ENCODE peak calls at places on chromosome 6, in four cellular contexts. B, A, K and R are unnamed samples.

GRCh38 chr6:32971245-32971580 is 2.8 kb downstream of the BRD2 start:
- DNase-seq in B (no peak), K (no peak), A (no peak), R (no peak)

GRCh38 chr6:138689849-138690248 is 83.7 kb upstream of the CCDC28A start:
- DNase-seq in A (no peak), K (no peak), B (no peak), R (no peak)

GRCh38 chr6:147577466-147577865 is 69.0 kb downstream of the SAMD5 start:
- DNase-seq in B (no peak), A (no peak), K (no peak), R (no peak)

GRCh38 chr6:168034537-168034936 is 37.1 kb downstream of the KIF25 start:
- DNase-seq in B (no peak), A (no peak), K (no peak), R (no peak)

GRCh38 chr6:85143686-85144085 is 306.2 kb upstream of the NT5E start:
- DNase-seq in K (no peak), B (no peak), A (no peak), R (no peak)

GRCh38 chr6:161459008-161459407 is 185.1 kb upstream of the AGPAT4 start:
- DNase-seq in B (no peak), K (no peak), A (no peak), R (no peak)

GRCh38 chr6:154370545-154370944 is 13.9 kb upstream of the IPCEF1 start:
- DNase-seq in K (no peak), B (no peak), A (no peak), R (no peak)

GRCh38 chr6:117687006-117687405 is 11.7 kb downstream of the NUS1 start:
- DNase-seq in A (no peak), B (no peak), K (no peak), R (no peak)

GRCh38 chr6:43575772-43576551 is at the start of the genes POLH and XPO5:
- DNase-seq in K (peak; percentile 90), B (peak; percentile 85), A (peak; percentile 93), R (peak; percentile 88)

GRCh38 chr6:140546640-140547039 is 1172.2 kb upstream of the CITED2 start:
- DNase-seq in A (no peak), B (no peak), K (no peak), R (no peak)